ENCODE peak calls at places on chromosomes 13 and 19, in five cellular contexts. K, H, F, M and B are unnamed samples.
A peak's percentile ranks its signal among the peaks of the same experiment; 100 is the strongest.

GRCh38 chr19:6378036-6378435 is 2.3 kb upstream of the PSPN start:
- DNase-seq in H (peak; percentile 53), M (no peak), K (no peak), F (no peak), B (no peak)

GRCh38 chr13:31765441-31765840 is 26.1 kb downstream of the RXFP2 start:
- DNase-seq in K (no peak), F (no peak), H (no peak), M (no peak), B (no peak)

GRCh38 chr13:26707122-26708006 is 53.2 kb downstream of the GPR12 start:
- DNase-seq in M (peak; percentile 48), F (peak; percentile 36), K (no peak), H (no peak), B (peak; percentile 46)

GRCh38 chr13:94431569-94431968 is 47.9 kb downstream of the DCT start:
- DNase-seq in F (no peak), H (no peak), M (no peak), K (no peak), B (no peak)

GRCh38 chr13:22517544-22517943 is 663.2 kb upstream of the SGCG start:
- DNase-seq in K (no peak), M (no peak), F (no peak), H (no peak), B (no peak)

GRCh38 chr13:105213512-105213911 is 1322.0 kb downstream of the EFNB2 start:
- DNase-seq in H (no peak), K (no peak), M (no peak), F (no peak), B (no peak)

GRCh38 chr19:3699741-3700241 is 477 bp downstream of the PIP5K1C start:
- DNase-seq in K (no peak), F (no peak), M (no peak), H (no peak), B (no peak)

GRCh38 chr19:29285187-29285687 is 72.3 kb upstream of the UQCRFS1 start:
- DNase-seq in H (no peak), K (no peak), M (no peak), F (no peak), B (no peak)

GRCh38 chr13:111658150-111659100 is 338.0 kb downstream of the TEX29 start:
- DNase-seq in K (no peak), F (no peak), M (no peak), H (no peak), B (no peak)

GRCh38 chr13:25733061-25733491 is 318.7 kb downstream of the SHISA2 start:
- DNase-seq in K (no peak), M (no peak), H (no peak), F (no peak), B (no peak)

GRCh38 chr19:5789886-5790572 is 934 bp downstream of the DUS3L start:
- DNase-seq in F (no peak), K (no peak), H (no peak), M (no peak), B (no peak)

GRCh38 chr19:33301900-33302174 is 497 bp downstream of the CEBPA start:
- DNase-seq in M (no peak), F (no peak), K (no peak), H (no peak), B (no peak)

GRCh38 chr13:66341038-66341437 is 889.1 kb downstream of the PCDH9 start:
- DNase-seq in H (no peak), F (no peak), K (no peak), M (no peak), B (no peak)

GRCh38 chr13:24307211-24308067 is 1.9 kb upstream of the C1QTNF9 start:
- DNase-seq in F (no peak), M (no peak), H (peak; percentile 62), K (no peak), B (no peak)

GRCh38 chr13:40130871-40131636 is 475.6 kb downstream of the COG6 start:
- DNase-seq in K (no peak), M (no peak), H (no peak), F (no peak), B (no peak)

GRCh38 chr13:40205771-40206240 is 460.6 kb downstream of the FOXO1 start:
- DNase-seq in F (no peak), H (no peak), M (no peak), K (no peak), B (no peak)

GRCh38 chr13:102055116-102055515 is 346.7 kb downstream of the FGF14 start:
- DNase-seq in M (no peak), F (no peak), H (no peak), K (no peak), B (no peak)

GRCh38 chr19:46487802-46488445 is 7.7 kb downstream of the PNMA8B start:
- DNase-seq in M (peak; percentile 71), H (peak; percentile 92), F (peak; percentile 71), K (peak; percentile 50), B (peak; percentile 67)

GRCh38 chr19:14559916-14560775 is 11.7 kb downstream of the NDUFB7 start:
- DNase-seq in M (no peak), F (peak; percentile 61), K (no peak), H (peak; percentile 68), B (no peak)

GRCh38 chr13:48235100-48235813 is 2.3 kb downstream of the ITM2B start:
- DNase-seq in M (peak; percentile 14), F (peak; percentile 37), K (no peak), H (peak; percentile 65), B (no peak)

GRCh38 chr19:55473613-55474012 is 2.8 kb upstream of the ZNF628 start:
- DNase-seq in H (no peak), M (no peak), F (no peak), K (no peak), B (no peak)

GRCh38 chr19:45200614-45201013 is 22.0 kb downstream of the BLOC1S3 start:
- DNase-seq in M (no peak), H (peak; percentile 66), F (peak; percentile 21), K (no peak), B (no peak)

GRCh38 chr19:5950744-5951143 is 27.2 kb downstream of the RANBP3 start:
- DNase-seq in F (no peak), M (no peak), K (no peak), H (peak; percentile 3), B (no peak)

DNA sequence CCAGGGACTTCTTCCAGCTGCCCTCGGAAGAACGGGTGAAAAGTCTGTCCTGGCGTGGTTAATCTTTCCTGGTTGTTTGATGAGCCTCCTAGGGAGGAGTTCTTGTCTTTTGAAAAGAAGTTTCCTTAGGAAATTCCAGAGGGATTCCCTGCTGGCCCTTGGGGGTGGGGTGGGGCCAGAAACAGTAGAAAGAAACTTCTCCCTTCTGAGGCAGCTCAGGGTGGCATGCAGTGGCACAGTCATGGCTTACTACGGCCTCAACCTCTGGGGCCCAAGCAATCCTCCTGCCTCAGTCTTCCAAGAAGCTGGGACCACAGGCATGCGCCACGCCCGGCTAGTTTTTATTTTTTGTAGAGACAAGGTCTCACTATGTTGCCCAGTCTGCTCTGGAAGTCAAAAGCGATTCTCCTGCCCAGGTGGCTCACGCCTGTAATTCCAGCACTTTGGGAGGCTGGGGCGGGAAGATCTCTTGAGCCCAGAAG is 1.5 kb downstream of the ZNF101 start:
- DNase-seq in H (no peak), K (no peak), F (no peak), M (no peak), B (no peak)
- H3K4me3 ChIP-seq in H (no peak overlapping the region), K (peak overlapping the region; percentile 87), F (peak overlapping the region; percentile 96), M (peak overlapping the region; percentile 90), B (peak overlapping the region; percentile 76)

DNA sequence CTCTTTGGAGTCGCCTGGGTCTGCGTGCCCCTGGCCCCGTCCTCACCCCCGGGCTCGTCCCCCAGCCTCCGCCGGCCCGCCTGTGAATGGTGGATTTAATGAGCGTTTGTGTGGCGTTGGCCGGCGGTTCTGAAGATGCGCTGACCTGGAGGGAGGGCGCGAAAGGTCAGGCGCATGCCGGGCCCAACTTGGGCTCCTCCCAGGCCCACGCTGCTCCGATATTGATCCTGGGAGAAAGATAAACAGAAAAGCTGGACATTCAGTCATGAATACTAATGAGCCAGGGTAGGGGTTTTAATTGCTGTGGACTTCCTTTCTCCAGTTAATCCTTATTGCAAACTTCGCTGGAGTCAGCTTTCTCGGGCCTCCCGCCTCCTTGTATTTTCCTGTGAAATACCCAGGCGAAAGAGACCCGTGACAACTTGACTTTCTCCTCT is 10.2 kb downstream of the ZIC2 start:
- DNase-seq in F (no peak), M (no peak), K (no peak), H (peak; percentile 20), B (no peak)
- H3K4me1 ChIP-seq in F (peaks cover 10% of the 10 kb centered on the region), M (peaks cover 25% of the 10 kb centered on the region), K (peaks cover 19% of the 10 kb centered on the region), H (no peaks in the 10 kb centered on the region), B (peaks cover 20% of the 10 kb centered on the region)

GRCh38 chr19:50047686-50048085 is 21.9 kb downstream of the ZNF473 start:
- DNase-seq in K (no peak), M (no peak), F (no peak), H (no peak), B (no peak)

GRCh38 chr19:50043967-50044366 is 18.2 kb downstream of the ZNF473 start:
- DNase-seq in H (no peak), M (no peak), K (no peak), F (no peak), B (no peak)

GRCh38 chr19:50044922-50045321 is 19.1 kb downstream of the ZNF473 start:
- DNase-seq in H (no peak), F (no peak), K (no peak), M (no peak), B (no peak)

GRCh38 chr19:50050406-50051223 is 24.8 kb downstream of the ZNF473 start:
- DNase-seq in M (peak; percentile 81), F (peak; percentile 84), H (peak; percentile 98), K (peak; percentile 69), B (peak; percentile 78)

GRCh38 chr19:50046649-50047503 is 21.1 kb downstream of the ZNF473 start:
- DNase-seq in K (peak; percentile 30), F (peak; percentile 46), M (peak; percentile 55), H (peak; percentile 90), B (peak; percentile 31)
- H3K4me3 ChIP-seq in K (no peak overlapping the region), F (no peak overlapping the region), M (no peak overlapping the region), H (no peak overlapping the region), B (no peak overlapping the region)

DNA sequence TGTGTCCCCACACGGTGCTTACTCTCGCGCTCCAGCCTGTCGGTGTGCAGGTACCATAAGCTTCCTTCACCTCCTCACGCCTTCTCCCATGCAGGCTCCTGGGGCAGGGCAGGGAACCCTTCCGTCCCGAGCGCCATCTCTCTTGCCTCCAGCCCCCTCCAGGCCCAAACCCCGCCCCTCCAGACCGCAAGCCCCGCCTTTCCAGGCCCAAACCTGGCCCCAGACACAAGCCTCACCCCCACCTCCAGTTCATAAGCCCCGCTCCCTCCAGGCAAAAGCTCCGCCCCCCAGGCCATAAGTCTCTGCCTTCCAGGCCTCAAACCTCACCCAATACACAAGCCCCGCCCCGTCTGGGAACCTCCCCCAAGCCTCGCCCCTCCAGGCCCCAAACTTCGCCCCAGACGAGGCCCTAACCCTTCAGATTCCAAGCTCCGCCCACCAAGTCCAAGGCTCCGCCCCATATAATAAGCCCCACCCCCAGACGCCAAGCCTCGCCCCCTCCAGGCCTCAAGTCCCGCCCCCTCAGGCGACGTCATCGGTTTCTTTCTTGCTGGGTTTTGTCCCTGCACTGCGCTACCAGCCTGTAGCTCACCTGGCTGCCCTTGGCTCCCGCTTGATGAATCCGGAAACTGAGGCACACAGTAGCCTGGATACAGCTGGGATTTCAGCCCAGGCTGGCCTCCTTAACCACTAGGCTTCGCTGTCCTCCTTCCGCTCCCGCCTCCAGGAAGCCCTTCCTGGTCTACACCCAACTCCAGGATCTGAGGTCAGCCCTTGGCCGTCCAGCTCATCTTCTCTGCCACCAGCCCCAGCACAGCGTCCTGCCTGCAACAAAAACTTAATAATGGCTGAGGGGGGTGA is 16.1 kb downstream of the MKNK2 start:
- DNase-seq in F (no peak), H (peak; percentile 71), M (peak; percentile 57), K (peak; percentile 64), B (peak; percentile 42)
- H3K4me1 ChIP-seq in F (peaks cover 24% of the 10 kb centered on the region), H (peaks cover 8% of the 10 kb centered on the region), M (peaks cover 35% of the 10 kb centered on the region), K (peaks cover 29% of the 10 kb centered on the region), B (peaks cover 28% of the 10 kb centered on the region)

GRCh38 chr13:98315902-98316301 is 138.8 kb upstream of the RNF113B start:
- DNase-seq in M (no peak), F (peak; percentile 31), H (no peak), K (no peak), B (no peak)
- H3K4me3 ChIP-seq in M (no peak overlapping the region), F (no peak overlapping the region), H (no peak overlapping the region), K (no peak overlapping the region), B (no peak overlapping the region)